ENCODE peak calls at places on chromosomes 11 and 22, in ten cellular contexts. One of them, this sample, is unnamed.

GRCh38 chr11:83612891-83613766 is 327.0 kb upstream of the CCDC90B start:
- DNase-seq in NCI-H1092 treated with DMSO at 0.1 percent for 48 hours: no peak
- DNase-seq in H54: no peak
- DNase-seq in NCI-H82: peak; percentile 9
- DNase-seq in NCI-H2081 treated with DMSO at 0.1 percent for 48 hours: no peak
- DNase-seq in activated CD8-positive, alpha-beta memory T cell treated with anti-CD3 and anti-CD28 coated beads for 48 hours: no peak
- DNase-seq in glutamatergic neuron: no peak
- DNase-seq in A172: no peak
- DNase-seq in NCI-H69: peak; percentile 97
- DNase-seq in GM12865: peak; percentile 69
- DNase-seq in this sample: no peak

GRCh38 chr11:120482149-120482548 is 29.4 kb upstream of the GRIK4 start:
- DNase-seq in NCI-H1092 treated with DMSO at 0.1 percent for 48 hours: no peak
- DNase-seq in activated CD8-positive, alpha-beta memory T cell treated with anti-CD3 and anti-CD28 coated beads for 48 hours: no peak
- DNase-seq in NCI-H82: no peak
- DNase-seq in glutamatergic neuron: no peak
- DNase-seq in NCI-H69: no peak
- DNase-seq in GM12865: no peak
- DNase-seq in A172: no peak
- DNase-seq in NCI-H2081 treated with DMSO at 0.1 percent for 48 hours: no peak
- DNase-seq in H54: no peak
- DNase-seq in this sample: no peak

GRCh38 chr11:13448876-13449275 is 14.1 kb downstream of the BTBD10 start:
- DNase-seq in glutamatergic neuron: no peak
- DNase-seq in NCI-H1092 treated with DMSO at 0.1 percent for 48 hours: no peak
- DNase-seq in H54: no peak
- DNase-seq in NCI-H2081 treated with DMSO at 0.1 percent for 48 hours: no peak
- DNase-seq in A172: no peak
- DNase-seq in GM12865: no peak
- DNase-seq in NCI-H69: no peak
- DNase-seq in activated CD8-positive, alpha-beta memory T cell treated with anti-CD3 and anti-CD28 coated beads for 48 hours: no peak
- DNase-seq in NCI-H82: no peak
- DNase-seq in this sample: no peak

GRCh38 chr11:128417607-128418324 is 169.6 kb downstream of the ETS1 start:
- DNase-seq in NCI-H1092 treated with DMSO at 0.1 percent for 48 hours: no peak
- DNase-seq in activated CD8-positive, alpha-beta memory T cell treated with anti-CD3 and anti-CD28 coated beads for 48 hours: no peak
- DNase-seq in GM12865: no peak
- DNase-seq in NCI-H82: no peak
- DNase-seq in NCI-H69: no peak
- DNase-seq in NCI-H2081 treated with DMSO at 0.1 percent for 48 hours: no peak
- DNase-seq in H54: no peak
- DNase-seq in glutamatergic neuron: no peak
- DNase-seq in A172: peak; percentile 43
- DNase-seq in this sample: no peak

GRCh38 chr11:44286268-44286880 is 23.6 kb downstream of the ALX4 start:
- DNase-seq in GM12865: peak; percentile 69
- DNase-seq in glutamatergic neuron: peak; percentile 68
- DNase-seq in NCI-H2081 treated with DMSO at 0.1 percent for 48 hours: no peak
- DNase-seq in activated CD8-positive, alpha-beta memory T cell treated with anti-CD3 and anti-CD28 coated beads for 48 hours: no peak
- DNase-seq in NCI-H1092 treated with DMSO at 0.1 percent for 48 hours: peak; percentile 55
- DNase-seq in NCI-H69: peak; percentile 68
- DNase-seq in NCI-H82: peak; percentile 75
- DNase-seq in H54: peak; percentile 93
- DNase-seq in A172: peak; percentile 50
- DNase-seq in this sample: peak; percentile 41

GRCh38 chr22:23070418-23071162 is at the start of gene GNAZ:
- DNase-seq in glutamatergic neuron: peak; percentile 85
- DNase-seq in GM12865: no peak
- DNase-seq in A172: no peak
- DNase-seq in NCI-H1092 treated with DMSO at 0.1 percent for 48 hours: no peak
- DNase-seq in NCI-H2081 treated with DMSO at 0.1 percent for 48 hours: no peak
- DNase-seq in NCI-H69: peak; percentile 70
- DNase-seq in H54: peak; percentile 40
- DNase-seq in NCI-H82: peak; percentile 51
- DNase-seq in activated CD8-positive, alpha-beta memory T cell treated with anti-CD3 and anti-CD28 coated beads for 48 hours: no peak
- DNase-seq in this sample: peak; percentile 11

GRCh38 chr11:109089144-109089543 is 332.8 kb upstream of the C11orf87 start:
- DNase-seq in A172: no peak
- DNase-seq in NCI-H82: no peak
- DNase-seq in NCI-H69: no peak
- DNase-seq in NCI-H2081 treated with DMSO at 0.1 percent for 48 hours: no peak
- DNase-seq in glutamatergic neuron: no peak
- DNase-seq in activated CD8-positive, alpha-beta memory T cell treated with anti-CD3 and anti-CD28 coated beads for 48 hours: no peak
- DNase-seq in GM12865: no peak
- DNase-seq in NCI-H1092 treated with DMSO at 0.1 percent for 48 hours: no peak
- DNase-seq in H54: no peak
- DNase-seq in this sample: no peak

GRCh38 chr11:84564180-84564866 is 1062.8 kb downstream of the DLG2 start:
- DNase-seq in activated CD8-positive, alpha-beta memory T cell treated with anti-CD3 and anti-CD28 coated beads for 48 hours: no peak
- DNase-seq in NCI-H69: peak; percentile 40
- DNase-seq in glutamatergic neuron: peak; percentile 51
- DNase-seq in H54: peak; percentile 26
- DNase-seq in NCI-H82: peak; percentile 46
- DNase-seq in NCI-H2081 treated with DMSO at 0.1 percent for 48 hours: no peak
- DNase-seq in A172: peak; percentile 57
- DNase-seq in GM12865: peak; percentile 52
- DNase-seq in NCI-H1092 treated with DMSO at 0.1 percent for 48 hours: peak; percentile 15
- DNase-seq in this sample: no peak

GRCh38 chr11:8365542-8365941 is 101.9 kb upstream of the LMO1 start:
- DNase-seq in activated CD8-positive, alpha-beta memory T cell treated with anti-CD3 and anti-CD28 coated beads for 48 hours: no peak
- DNase-seq in NCI-H2081 treated with DMSO at 0.1 percent for 48 hours: no peak
- DNase-seq in GM12865: no peak
- DNase-seq in H54: no peak
- DNase-seq in glutamatergic neuron: no peak
- DNase-seq in NCI-H82: peak; percentile 6
- DNase-seq in NCI-H1092 treated with DMSO at 0.1 percent for 48 hours: no peak
- DNase-seq in NCI-H69: peak; percentile 29
- DNase-seq in A172: no peak
- DNase-seq in this sample: no peak

GRCh38 chr11:78045851-78046485 is 17.7 kb upstream of the THRSP start:
- DNase-seq in activated CD8-positive, alpha-beta memory T cell treated with anti-CD3 and anti-CD28 coated beads for 48 hours: peak; percentile 69
- DNase-seq in A172: peak; percentile 40
- DNase-seq in NCI-H1092 treated with DMSO at 0.1 percent for 48 hours: peak; percentile 95
- DNase-seq in H54: peak; percentile 66
- DNase-seq in NCI-H2081 treated with DMSO at 0.1 percent for 48 hours: peak; percentile 52
- DNase-seq in glutamatergic neuron: peak; percentile 86
- DNase-seq in NCI-H69: peak; percentile 91
- DNase-seq in GM12865: peak; percentile 65
- DNase-seq in NCI-H82: peak; percentile 87
- DNase-seq in this sample: peak; percentile 68

GRCh38 chr11:132821027-132821426 is 711.3 kb downstream of the OPCML start:
- DNase-seq in GM12865: no peak
- DNase-seq in NCI-H82: no peak
- DNase-seq in activated CD8-positive, alpha-beta memory T cell treated with anti-CD3 and anti-CD28 coated beads for 48 hours: no peak
- DNase-seq in NCI-H1092 treated with DMSO at 0.1 percent for 48 hours: no peak
- DNase-seq in NCI-H69: no peak
- DNase-seq in glutamatergic neuron: no peak
- DNase-seq in NCI-H2081 treated with DMSO at 0.1 percent for 48 hours: no peak
- DNase-seq in A172: no peak
- DNase-seq in H54: no peak
- DNase-seq in this sample: no peak

GRCh38 chr22:21762712-21763581 is 27.4 kb upstream of the YPEL1 start:
- DNase-seq in NCI-H82: no peak
- DNase-seq in A172: no peak
- DNase-seq in activated CD8-positive, alpha-beta memory T cell treated with anti-CD3 and anti-CD28 coated beads for 48 hours: no peak
- DNase-seq in glutamatergic neuron: no peak
- DNase-seq in GM12865: peak; percentile 59
- DNase-seq in NCI-H69: no peak
- DNase-seq in NCI-H1092 treated with DMSO at 0.1 percent for 48 hours: no peak
- DNase-seq in H54: no peak
- DNase-seq in NCI-H2081 treated with DMSO at 0.1 percent for 48 hours: no peak
- DNase-seq in this sample: no peak

GRCh38 chr11:96257972-96258951 is 84.7 kb downstream of the MAML2 start:
- DNase-seq in activated CD8-positive, alpha-beta memory T cell treated with anti-CD3 and anti-CD28 coated beads for 48 hours: no peak
- DNase-seq in H54: no peak
- DNase-seq in glutamatergic neuron: no peak
- DNase-seq in A172: no peak
- DNase-seq in GM12865: peak; percentile 71
- DNase-seq in NCI-H69: peak; percentile 21
- DNase-seq in NCI-H1092 treated with DMSO at 0.1 percent for 48 hours: no peak
- DNase-seq in NCI-H2081 treated with DMSO at 0.1 percent for 48 hours: no peak
- DNase-seq in NCI-H82: no peak
- DNase-seq in this sample: peak; percentile 26